ENCODE peak calls at places on chromosome 22, in eight cellular contexts. One of them, this sample, is unnamed.

GRCh38 chr22:24416095-24416494 is 11.3 kb upstream of the ADORA2A start:
- DNase-seq in fibroblast of gingiva: peak
- DNase-seq in GM12864: no peak
- DNase-seq in omental fat pad: no peak
- DNase-seq in activated CD8-positive, alpha-beta memory T cell treated with anti-CD3 and anti-CD28 coated beads for 1 hour: no peak
- DNase-seq in ELR: no peak
- DNase-seq in WTC11: no peak
- DNase-seq in SJSA1: no peak
- DNase-seq in this sample: no peak

GRCh38 chr22:32313532-32313931 is 44.1 kb upstream of the RFPL3 start:
- DNase-seq in omental fat pad: no peak
- DNase-seq in WTC11: no peak
- DNase-seq in ELR: no peak
- DNase-seq in fibroblast of gingiva: no peak
- DNase-seq in GM12864: no peak
- DNase-seq in activated CD8-positive, alpha-beta memory T cell treated with anti-CD3 and anti-CD28 coated beads for 1 hour: no peak
- DNase-seq in SJSA1: no peak
- DNase-seq in this sample: no peak

GRCh38 chr22:45308624-45309421 is 911 bp upstream of the FAM118A start:
- DNase-seq in ELR: no peak
- DNase-seq in activated CD8-positive, alpha-beta memory T cell treated with anti-CD3 and anti-CD28 coated beads for 1 hour: no peak
- DNase-seq in fibroblast of gingiva: no peak
- DNase-seq in GM12864: no peak
- DNase-seq in SJSA1: no peak
- DNase-seq in omental fat pad: no peak
- DNase-seq in WTC11: no peak
- DNase-seq in this sample: no peak

GRCh38 chr22:48748113-48748859 is 1079.4 kb downstream of the BRD1 start:
- DNase-seq in omental fat pad: peak
- DNase-seq in WTC11: peak
- DNase-seq in GM12864: no peak
- DNase-seq in activated CD8-positive, alpha-beta memory T cell treated with anti-CD3 and anti-CD28 coated beads for 1 hour: no peak
- DNase-seq in ELR: no peak
- DNase-seq in fibroblast of gingiva: no peak
- DNase-seq in SJSA1: peak
- DNase-seq in this sample: no peak

GRCh38 chr22:22460060-22460459 is 48.5 kb downstream of the ZNF280B start:
- DNase-seq in WTC11: no peak
- DNase-seq in omental fat pad: no peak
- DNase-seq in SJSA1: no peak
- DNase-seq in GM12864: no peak
- DNase-seq in activated CD8-positive, alpha-beta memory T cell treated with anti-CD3 and anti-CD28 coated beads for 1 hour: no peak
- DNase-seq in fibroblast of gingiva: no peak
- DNase-seq in ELR: no peak
- DNase-seq in this sample: no peak

GRCh38 chr22:49406879-49407587 is 420.6 kb downstream of the BRD1 start:
- DNase-seq in omental fat pad: no peak
- DNase-seq in WTC11: no peak
- DNase-seq in activated CD8-positive, alpha-beta memory T cell treated with anti-CD3 and anti-CD28 coated beads for 1 hour: no peak
- DNase-seq in SJSA1: peak
- DNase-seq in GM12864: no peak
- DNase-seq in fibroblast of gingiva: no peak
- DNase-seq in ELR: no peak
- DNase-seq in this sample: no peak

GRCh38 chr22:44891791-44892190 is 118.0 kb downstream of the PHF21B start:
- DNase-seq in ELR: no peak
- DNase-seq in activated CD8-positive, alpha-beta memory T cell treated with anti-CD3 and anti-CD28 coated beads for 1 hour: no peak
- DNase-seq in omental fat pad: no peak
- DNase-seq in WTC11: no peak
- DNase-seq in SJSA1: peak
- DNase-seq in GM12864: no peak
- DNase-seq in fibroblast of gingiva: no peak
- DNase-seq in this sample: no peak

GRCh38 chr22:22098457-22099193 is 116.0 kb upstream of the TOP3B start:
- DNase-seq in ELR: no peak
- DNase-seq in SJSA1: no peak
- DNase-seq in GM12864: peak
- DNase-seq in activated CD8-positive, alpha-beta memory T cell treated with anti-CD3 and anti-CD28 coated beads for 1 hour: no peak
- DNase-seq in omental fat pad: no peak
- DNase-seq in WTC11: no peak
- DNase-seq in fibroblast of gingiva: no peak
- DNase-seq in this sample: no peak

GRCh38 chr22:50576070-50576469 is 2.2 kb downstream of the CPT1B start:
- DNase-seq in ELR: peak
- DNase-seq in GM12864: no peak
- DNase-seq in activated CD8-positive, alpha-beta memory T cell treated with anti-CD3 and anti-CD28 coated beads for 1 hour: no peak
- DNase-seq in omental fat pad: no peak
- DNase-seq in SJSA1: no peak
- DNase-seq in WTC11: peak
- DNase-seq in fibroblast of gingiva: no peak
- DNase-seq in this sample: no peak

GRCh38 chr22:46432164-46433068 is 96.9 kb downstream of the TRMU start:
- DNase-seq in SJSA1: no peak
- DNase-seq in activated CD8-positive, alpha-beta memory T cell treated with anti-CD3 and anti-CD28 coated beads for 1 hour: no peak
- DNase-seq in ELR: no peak
- DNase-seq in fibroblast of gingiva: peak
- DNase-seq in WTC11: no peak
- DNase-seq in omental fat pad: no peak
- DNase-seq in GM12864: no peak
- DNase-seq in this sample: peak

GRCh38 chr22:47278655-47279054 is 516.2 kb downstream of the TBC1D22A start:
- DNase-seq in fibroblast of gingiva: no peak
- DNase-seq in omental fat pad: no peak
- DNase-seq in activated CD8-positive, alpha-beta memory T cell treated with anti-CD3 and anti-CD28 coated beads for 1 hour: no peak
- DNase-seq in SJSA1: no peak
- DNase-seq in WTC11: peak
- DNase-seq in ELR: no peak
- DNase-seq in GM12864: no peak
- DNase-seq in this sample: no peak

GRCh38 chr22:24554316-24555159 is at the start of gene GUCD1:
- DNase-seq in ELR: peak
- DNase-seq in omental fat pad: no peak
- DNase-seq in WTC11: peak
- DNase-seq in SJSA1: peak
- DNase-seq in GM12864: no peak
- DNase-seq in fibroblast of gingiva: peak
- DNase-seq in activated CD8-positive, alpha-beta memory T cell treated with anti-CD3 and anti-CD28 coated beads for 1 hour: peak
- DNase-seq in this sample: no peak

GRCh38 chr22:32708835-32709234 is 92.7 kb upstream of the TIMP3 start:
- DNase-seq in GM12864: no peak
- DNase-seq in omental fat pad: no peak
- DNase-seq in WTC11: no peak
- DNase-seq in fibroblast of gingiva: peak
- DNase-seq in ELR: peak
- DNase-seq in activated CD8-positive, alpha-beta memory T cell treated with anti-CD3 and anti-CD28 coated beads for 1 hour: no peak
- DNase-seq in SJSA1: no peak
- DNase-seq in this sample: no peak

GRCh38 chr22:31089101-31090100 is 8.3 kb downstream of the SMTN start:
- DNase-seq in activated CD8-positive, alpha-beta memory T cell treated with anti-CD3 and anti-CD28 coated beads for 1 hour: peak
- DNase-seq in SJSA1: peak
- DNase-seq in WTC11: peak
- DNase-seq in fibroblast of gingiva: peak
- DNase-seq in ELR: peak
- DNase-seq in omental fat pad: no peak
- DNase-seq in GM12864: no peak
- DNase-seq in this sample: no peak

GRCh38 chr22:42437488-42438292 is 5.5 kb upstream of the NFAM1 start:
- DNase-seq in fibroblast of gingiva: no peak
- DNase-seq in omental fat pad: peak
- DNase-seq in WTC11: peak
- DNase-seq in SJSA1: peak
- DNase-seq in ELR: peak
- DNase-seq in activated CD8-positive, alpha-beta memory T cell treated with anti-CD3 and anti-CD28 coated beads for 1 hour: peak
- DNase-seq in GM12864: no peak
- DNase-seq in this sample: peak

GRCh38 chr22:39994046-39994565 is 648 bp upstream of the FAM83F start:
- DNase-seq in WTC11: no peak
- DNase-seq in omental fat pad: no peak
- DNase-seq in SJSA1: no peak
- DNase-seq in activated CD8-positive, alpha-beta memory T cell treated with anti-CD3 and anti-CD28 coated beads for 1 hour: no peak
- DNase-seq in ELR: no peak
- DNase-seq in GM12864: no peak
- DNase-seq in fibroblast of gingiva: no peak
- DNase-seq in this sample: no peak

GRCh38 chr22:43795320-43795719 is 16.8 kb downstream of the EFCAB6 start:
- DNase-seq in WTC11: no peak
- DNase-seq in SJSA1: no peak
- DNase-seq in fibroblast of gingiva: no peak
- DNase-seq in omental fat pad: no peak
- DNase-seq in activated CD8-positive, alpha-beta memory T cell treated with anti-CD3 and anti-CD28 coated beads for 1 hour: no peak
- DNase-seq in GM12864: no peak
- DNase-seq in ELR: no peak
- DNase-seq in this sample: no peak

GRCh38 chr22:38313384-38313955 is 3.8 kb downstream of the CSNK1E start:
- DNase-seq in SJSA1: peak
- DNase-seq in ELR: peak
- DNase-seq in activated CD8-positive, alpha-beta memory T cell treated with anti-CD3 and anti-CD28 coated beads for 1 hour: no peak
- DNase-seq in fibroblast of gingiva: peak
- DNase-seq in omental fat pad: no peak
- DNase-seq in WTC11: no peak
- DNase-seq in GM12864: no peak
- DNase-seq in this sample: no peak

GRCh38 chr22:29315286-29316195 is at the start of gene RASL10A:
- DNase-seq in SJSA1: peak
- DNase-seq in GM12864: no peak
- DNase-seq in fibroblast of gingiva: no peak
- DNase-seq in omental fat pad: no peak
- DNase-seq in ELR: peak
- DNase-seq in activated CD8-positive, alpha-beta memory T cell treated with anti-CD3 and anti-CD28 coated beads for 1 hour: no peak
- DNase-seq in WTC11: no peak
- DNase-seq in this sample: no peak

GRCh38 chr22:30861688-30862552 is 106.7 kb downstream of the MORC2 start:
- DNase-seq in SJSA1: no peak
- DNase-seq in fibroblast of gingiva: no peak
- DNase-seq in omental fat pad: no peak
- DNase-seq in ELR: no peak
- DNase-seq in GM12864: no peak
- DNase-seq in activated CD8-positive, alpha-beta memory T cell treated with anti-CD3 and anti-CD28 coated beads for 1 hour: no peak
- DNase-seq in WTC11: no peak
- DNase-seq in this sample: no peak

GRCh38 chr22:37314315-37315046 is 32.2 kb downstream of the CYTH4 start:
- DNase-seq in fibroblast of gingiva: no peak
- DNase-seq in WTC11: no peak
- DNase-seq in ELR: peak
- DNase-seq in GM12864: no peak
- DNase-seq in omental fat pad: no peak
- DNase-seq in SJSA1: no peak
- DNase-seq in activated CD8-positive, alpha-beta memory T cell treated with anti-CD3 and anti-CD28 coated beads for 1 hour: no peak
- DNase-seq in this sample: no peak

GRCh38 chr22:43079742-43080141 is 9.4 kb downstream of the TTLL1 start:
- DNase-seq in ELR: no peak
- DNase-seq in GM12864: no peak
- DNase-seq in activated CD8-positive, alpha-beta memory T cell treated with anti-CD3 and anti-CD28 coated beads for 1 hour: no peak
- DNase-seq in fibroblast of gingiva: no peak
- DNase-seq in omental fat pad: no peak
- DNase-seq in SJSA1: no peak
- DNase-seq in WTC11: no peak
- DNase-seq in this sample: no peak

GRCh38 chr22:44165286-44165874 is 15.3 kb upstream of the PARVG start:
- DNase-seq in fibroblast of gingiva: no peak
- DNase-seq in GM12864: no peak
- DNase-seq in SJSA1: no peak
- DNase-seq in omental fat pad: no peak
- DNase-seq in activated CD8-positive, alpha-beta memory T cell treated with anti-CD3 and anti-CD28 coated beads for 1 hour: no peak
- DNase-seq in ELR: no peak
- DNase-seq in WTC11: no peak
- DNase-seq in this sample: no peak

GRCh38 chr22:37675930-37676571 is 615 bp downstream of the LGALS1 start:
- DNase-seq in SJSA1: peak
- DNase-seq in fibroblast of gingiva: peak
- DNase-seq in omental fat pad: no peak
- DNase-seq in GM12864: no peak
- DNase-seq in WTC11: no peak
- DNase-seq in ELR: peak
- DNase-seq in activated CD8-positive, alpha-beta memory T cell treated with anti-CD3 and anti-CD28 coated beads for 1 hour: no peak
- DNase-seq in this sample: no peak

GRCh38 chr22:39220897-39221850 is 23.6 kb downstream of the PDGFB start:
- DNase-seq in omental fat pad: no peak
- DNase-seq in ELR: peak
- DNase-seq in fibroblast of gingiva: no peak
- DNase-seq in activated CD8-positive, alpha-beta memory T cell treated with anti-CD3 and anti-CD28 coated beads for 1 hour: no peak
- DNase-seq in SJSA1: peak
- DNase-seq in WTC11: no peak
- DNase-seq in GM12864: no peak
- DNase-seq in this sample: no peak

GRCh38 chr22:49535527-49536125 is 292.0 kb downstream of the BRD1 start:
- DNase-seq in fibroblast of gingiva: no peak
- DNase-seq in ELR: no peak
- DNase-seq in omental fat pad: no peak
- DNase-seq in activated CD8-positive, alpha-beta memory T cell treated with anti-CD3 and anti-CD28 coated beads for 1 hour: no peak
- DNase-seq in WTC11: peak
- DNase-seq in SJSA1: no peak
- DNase-seq in GM12864: no peak
- DNase-seq in this sample: no peak

GRCh38 chr22:31344369-31345330 is 1.5 kb downstream of the PATZ1 start:
- DNase-seq in GM12864: no peak
- DNase-seq in activated CD8-positive, alpha-beta memory T cell treated with anti-CD3 and anti-CD28 coated beads for 1 hour: no peak
- DNase-seq in ELR: no peak
- DNase-seq in fibroblast of gingiva: peak
- DNase-seq in SJSA1: no peak
- DNase-seq in WTC11: peak
- DNase-seq in omental fat pad: no peak
- DNase-seq in this sample: no peak

GRCh38 chr22:22930222-22930497 is 42.5 kb downstream of the IGLL5 start:
- DNase-seq in SJSA1: no peak
- DNase-seq in WTC11: no peak
- DNase-seq in ELR: no peak
- DNase-seq in activated CD8-positive, alpha-beta memory T cell treated with anti-CD3 and anti-CD28 coated beads for 1 hour: no peak
- DNase-seq in fibroblast of gingiva: no peak
- DNase-seq in omental fat pad: no peak
- DNase-seq in GM12864: no peak
- DNase-seq in this sample: no peak

This sample was measured in DMS79.